ENCODE peak calls at places on chromosomes 12 and 14, in eight cellular contexts. One of them, this sample, is unnamed.

GRCh38 chr12:121711925-121712461 is 559 bp upstream of the TMEM120B start:
- DNase-seq in HFFc6: peak
- DNase-seq in heart left ventricle: peak
- DNase-seq in activated T-helper 1 cell treated with anti-CD3 and anti-CD28 coated beads, Interleukin-12 subunit alpha, Interleukin-12 subunit beta, Interleukin-2, Interleukin-4 antibody, amounts not matched to agents 30 ng/mL and 10 ng/mL and 1 ng/mL, durations not matched to agents 14 hours and 24 hours and 36 hours: peak
- DNase-seq in HTR-8/SVneo: peak
- DNase-seq in left cardiac atrium: peak
- DNase-seq in H9: no peak
- DNase-seq in HuH-7: no peak
- DNase-seq in this sample: peak

GRCh38 chr14:61527325-61528100 is 167.8 kb upstream of the HIF1A start:
- DNase-seq in HFFc6: peak
- DNase-seq in heart left ventricle: no peak
- DNase-seq in activated T-helper 1 cell treated with anti-CD3 and anti-CD28 coated beads, Interleukin-12 subunit alpha, Interleukin-12 subunit beta, Interleukin-2, Interleukin-4 antibody, amounts not matched to agents 30 ng/mL and 10 ng/mL and 1 ng/mL, durations not matched to agents 14 hours and 24 hours and 36 hours: no peak
- DNase-seq in HTR-8/SVneo: peak
- DNase-seq in left cardiac atrium: no peak
- DNase-seq in H9: no peak
- DNase-seq in HuH-7: no peak
- DNase-seq in this sample: no peak

GRCh38 chr12:19553177-19553576 is 113.9 kb downstream of the AEBP2 start:
- DNase-seq in HFFc6: no peak
- DNase-seq in heart left ventricle: no peak
- DNase-seq in activated T-helper 1 cell treated with anti-CD3 and anti-CD28 coated beads, Interleukin-12 subunit alpha, Interleukin-12 subunit beta, Interleukin-2, Interleukin-4 antibody, amounts not matched to agents 30 ng/mL and 10 ng/mL and 1 ng/mL, durations not matched to agents 14 hours and 24 hours and 36 hours: no peak
- DNase-seq in HTR-8/SVneo: no peak
- DNase-seq in left cardiac atrium: no peak
- DNase-seq in H9: no peak
- DNase-seq in HuH-7: no peak
- DNase-seq in this sample: no peak

GRCh38 chr12:107242189-107242588 is 148.8 kb upstream of the CRY1 start:
- DNase-seq in HFFc6: no peak
- DNase-seq in heart left ventricle: no peak
- DNase-seq in activated T-helper 1 cell treated with anti-CD3 and anti-CD28 coated beads, Interleukin-12 subunit alpha, Interleukin-12 subunit beta, Interleukin-2, Interleukin-4 antibody, amounts not matched to agents 30 ng/mL and 10 ng/mL and 1 ng/mL, durations not matched to agents 14 hours and 24 hours and 36 hours: no peak
- DNase-seq in HTR-8/SVneo: peak
- DNase-seq in left cardiac atrium: no peak
- DNase-seq in H9: no peak
- DNase-seq in HuH-7: no peak
- DNase-seq in this sample: no peak

GRCh38 chr12:100566887-100567637 is 6.4 kb upstream of the GAS2L3 start:
- DNase-seq in HFFc6: no peak
- DNase-seq in heart left ventricle: peak
- DNase-seq in activated T-helper 1 cell treated with anti-CD3 and anti-CD28 coated beads, Interleukin-12 subunit alpha, Interleukin-12 subunit beta, Interleukin-2, Interleukin-4 antibody, amounts not matched to agents 30 ng/mL and 10 ng/mL and 1 ng/mL, durations not matched to agents 14 hours and 24 hours and 36 hours: no peak
- DNase-seq in HTR-8/SVneo: no peak
- DNase-seq in left cardiac atrium: no peak
- DNase-seq in H9: no peak
- DNase-seq in HuH-7: no peak
- DNase-seq in this sample: no peak

GRCh38 chr12:116609715-116610114 is 50.5 kb downstream of the MAP1LC3B2 start:
- DNase-seq in HFFc6: no peak
- DNase-seq in heart left ventricle: no peak
- DNase-seq in activated T-helper 1 cell treated with anti-CD3 and anti-CD28 coated beads, Interleukin-12 subunit alpha, Interleukin-12 subunit beta, Interleukin-2, Interleukin-4 antibody, amounts not matched to agents 30 ng/mL and 10 ng/mL and 1 ng/mL, durations not matched to agents 14 hours and 24 hours and 36 hours: no peak
- DNase-seq in HTR-8/SVneo: no peak
- DNase-seq in left cardiac atrium: no peak
- DNase-seq in H9: peak
- DNase-seq in HuH-7: no peak
- DNase-seq in this sample: no peak

GRCh38 chr12:6084969-6085450 is 39.5 kb downstream of the VWF start:
- DNase-seq in HFFc6: no peak
- DNase-seq in heart left ventricle: no peak
- DNase-seq in activated T-helper 1 cell treated with anti-CD3 and anti-CD28 coated beads, Interleukin-12 subunit alpha, Interleukin-12 subunit beta, Interleukin-2, Interleukin-4 antibody, amounts not matched to agents 30 ng/mL and 10 ng/mL and 1 ng/mL, durations not matched to agents 14 hours and 24 hours and 36 hours: no peak
- DNase-seq in HTR-8/SVneo: no peak
- DNase-seq in left cardiac atrium: no peak
- DNase-seq in H9: no peak
- DNase-seq in HuH-7: no peak
- DNase-seq in this sample: no peak

GRCh38 chr14:35669782-35670181 is 135.8 kb downstream of the INSM2 start:
- DNase-seq in HFFc6: peak
- DNase-seq in heart left ventricle: no peak
- DNase-seq in activated T-helper 1 cell treated with anti-CD3 and anti-CD28 coated beads, Interleukin-12 subunit alpha, Interleukin-12 subunit beta, Interleukin-2, Interleukin-4 antibody, amounts not matched to agents 30 ng/mL and 10 ng/mL and 1 ng/mL, durations not matched to agents 14 hours and 24 hours and 36 hours: no peak
- DNase-seq in HTR-8/SVneo: no peak
- DNase-seq in left cardiac atrium: no peak
- DNase-seq in H9: no peak
- DNase-seq in HuH-7: no peak
- DNase-seq in this sample: no peak

GRCh38 chr14:73059326-73059725 is 992 bp downstream of the RBM25 start:
- DNase-seq in HFFc6: peak
- DNase-seq in heart left ventricle: no peak
- DNase-seq in activated T-helper 1 cell treated with anti-CD3 and anti-CD28 coated beads, Interleukin-12 subunit alpha, Interleukin-12 subunit beta, Interleukin-2, Interleukin-4 antibody, amounts not matched to agents 30 ng/mL and 10 ng/mL and 1 ng/mL, durations not matched to agents 14 hours and 24 hours and 36 hours: no peak
- DNase-seq in HTR-8/SVneo: peak
- DNase-seq in left cardiac atrium: no peak
- DNase-seq in H9: no peak
- DNase-seq in HuH-7: peak
- DNase-seq in this sample: no peak

GRCh38 chr12:129067482-129067881 is 214.2 kb downstream of the GLT1D1 start:
- DNase-seq in HFFc6: no peak
- DNase-seq in heart left ventricle: no peak
- DNase-seq in activated T-helper 1 cell treated with anti-CD3 and anti-CD28 coated beads, Interleukin-12 subunit alpha, Interleukin-12 subunit beta, Interleukin-2, Interleukin-4 antibody, amounts not matched to agents 30 ng/mL and 10 ng/mL and 1 ng/mL, durations not matched to agents 14 hours and 24 hours and 36 hours: no peak
- DNase-seq in HTR-8/SVneo: no peak
- DNase-seq in left cardiac atrium: no peak
- DNase-seq in H9: peak
- DNase-seq in HuH-7: no peak
- DNase-seq in this sample: no peak

GRCh38 chr12:107019546-107019945 is 32.6 kb upstream of the MTERF2 start:
- DNase-seq in HFFc6: no peak
- DNase-seq in heart left ventricle: no peak
- DNase-seq in activated T-helper 1 cell treated with anti-CD3 and anti-CD28 coated beads, Interleukin-12 subunit alpha, Interleukin-12 subunit beta, Interleukin-2, Interleukin-4 antibody, amounts not matched to agents 30 ng/mL and 10 ng/mL and 1 ng/mL, durations not matched to agents 14 hours and 24 hours and 36 hours: no peak
- DNase-seq in HTR-8/SVneo: no peak
- DNase-seq in left cardiac atrium: no peak
- DNase-seq in H9: no peak
- DNase-seq in HuH-7: no peak
- DNase-seq in this sample: no peak

GRCh38 chr14:31229638-31230229 is 22.1 kb upstream of the HECTD1 start:
- DNase-seq in HFFc6: peak
- DNase-seq in heart left ventricle: peak
- DNase-seq in activated T-helper 1 cell treated with anti-CD3 and anti-CD28 coated beads, Interleukin-12 subunit alpha, Interleukin-12 subunit beta, Interleukin-2, Interleukin-4 antibody, amounts not matched to agents 30 ng/mL and 10 ng/mL and 1 ng/mL, durations not matched to agents 14 hours and 24 hours and 36 hours: no peak
- DNase-seq in HTR-8/SVneo: peak
- DNase-seq in left cardiac atrium: peak
- DNase-seq in H9: peak
- DNase-seq in HuH-7: peak
- DNase-seq in this sample: peak

GRCh38 chr12:52081263-52081733 is 1.8 kb downstream of the SMIM41 start:
- DNase-seq in HFFc6: no peak
- DNase-seq in heart left ventricle: no peak
- DNase-seq in activated T-helper 1 cell treated with anti-CD3 and anti-CD28 coated beads, Interleukin-12 subunit alpha, Interleukin-12 subunit beta, Interleukin-2, Interleukin-4 antibody, amounts not matched to agents 30 ng/mL and 10 ng/mL and 1 ng/mL, durations not matched to agents 14 hours and 24 hours and 36 hours: no peak
- DNase-seq in HTR-8/SVneo: no peak
- DNase-seq in left cardiac atrium: no peak
- DNase-seq in H9: no peak
- DNase-seq in HuH-7: no peak
- DNase-seq in this sample: no peak